ENCODE peak calls at places on chromosomes 11 and 22, in nine cellular contexts. One of them, this sample, is unnamed.

GRCh38 chr11:45265963-45266692 is 20.0 kb downstream of the SYT13 start:
- DNase-seq in CD8-positive, alpha-beta memory T cell: no peak
- DNase-seq in fibroblast of pulmonary artery: no peak
- DNase-seq in SK-N-DZ: no peak
- DNase-seq in COLO829: no peak
- DNase-seq in astrocyte of the spinal cord: no peak
- DNase-seq in KBM-7: no peak
- DNase-seq in GM23338: no peak
- DNase-seq in HTR-8/SVneo: no peak
- DNase-seq in this sample: no peak

GRCh38 chr22:49629586-49630447 is 197.9 kb downstream of the BRD1 start:
- DNase-seq in KBM-7: no peak
- DNase-seq in GM23338: no peak
- DNase-seq in COLO829: no peak
- DNase-seq in fibroblast of pulmonary artery: no peak
- DNase-seq in CD8-positive, alpha-beta memory T cell: no peak
- DNase-seq in SK-N-DZ: no peak
- DNase-seq in astrocyte of the spinal cord: no peak
- DNase-seq in HTR-8/SVneo: no peak
- DNase-seq in this sample: no peak

GRCh38 chr11:36109850-36110606 is 166.2 kb downstream of the LDLRAD3 start:
- DNase-seq in KBM-7: no peak
- DNase-seq in COLO829: no peak
- DNase-seq in fibroblast of pulmonary artery: peak
- DNase-seq in CD8-positive, alpha-beta memory T cell: no peak
- DNase-seq in astrocyte of the spinal cord: peak
- DNase-seq in HTR-8/SVneo: no peak
- DNase-seq in GM23338: peak
- DNase-seq in SK-N-DZ: no peak
- DNase-seq in this sample: no peak

GRCh38 chr11:100353083-100353482 is 334.0 kb upstream of the ARHGAP42 start:
- DNase-seq in COLO829: no peak
- DNase-seq in HTR-8/SVneo: no peak
- DNase-seq in fibroblast of pulmonary artery: no peak
- DNase-seq in SK-N-DZ: no peak
- DNase-seq in KBM-7: no peak
- DNase-seq in astrocyte of the spinal cord: no peak
- DNase-seq in CD8-positive, alpha-beta memory T cell: no peak
- DNase-seq in GM23338: no peak
- DNase-seq in this sample: no peak

GRCh38 chr11:94199367-94200130 is 70.9 kb downstream of the PANX1 start:
- DNase-seq in HTR-8/SVneo: no peak
- DNase-seq in COLO829: no peak
- DNase-seq in fibroblast of pulmonary artery: no peak
- DNase-seq in KBM-7: no peak
- DNase-seq in astrocyte of the spinal cord: no peak
- DNase-seq in SK-N-DZ: no peak
- DNase-seq in GM23338: no peak
- DNase-seq in CD8-positive, alpha-beta memory T cell: no peak
- DNase-seq in this sample: no peak

GRCh38 chr11:66478823-66479740 is 1.2 kb upstream of the DPP3 start:
- DNase-seq in COLO829: no peak
- DNase-seq in KBM-7: peak
- DNase-seq in astrocyte of the spinal cord: no peak
- DNase-seq in fibroblast of pulmonary artery: peak
- DNase-seq in CD8-positive, alpha-beta memory T cell: peak
- DNase-seq in HTR-8/SVneo: peak
- DNase-seq in SK-N-DZ: peak
- DNase-seq in GM23338: peak
- DNase-seq in this sample: no peak

GRCh38 chr11:66956689-66957290 is 1.4 kb downstream of the PC start:
- DNase-seq in KBM-7: peak
- DNase-seq in SK-N-DZ: no peak
- DNase-seq in HTR-8/SVneo: no peak
- DNase-seq in COLO829: no peak
- DNase-seq in GM23338: peak
- DNase-seq in astrocyte of the spinal cord: peak
- DNase-seq in CD8-positive, alpha-beta memory T cell: peak
- DNase-seq in fibroblast of pulmonary artery: peak
- DNase-seq in this sample: no peak

GRCh38 chr11:73322986-73323306 is 14.9 kb downstream of the ARHGEF17 start:
- DNase-seq in KBM-7: no peak
- DNase-seq in HTR-8/SVneo: no peak
- DNase-seq in GM23338: no peak
- DNase-seq in fibroblast of pulmonary artery: no peak
- DNase-seq in astrocyte of the spinal cord: no peak
- DNase-seq in COLO829: no peak
- DNase-seq in SK-N-DZ: no peak
- DNase-seq in CD8-positive, alpha-beta memory T cell: no peak
- DNase-seq in this sample: no peak

GRCh38 chr11:66050581-66051231 is 1.5 kb upstream of the SF3B2 start:
- DNase-seq in KBM-7: no peak
- DNase-seq in fibroblast of pulmonary artery: no peak
- DNase-seq in HTR-8/SVneo: no peak
- DNase-seq in SK-N-DZ: peak
- DNase-seq in astrocyte of the spinal cord: no peak
- DNase-seq in CD8-positive, alpha-beta memory T cell: no peak
- DNase-seq in GM23338: peak
- DNase-seq in COLO829: no peak
- DNase-seq in this sample: no peak

GRCh38 chr22:50314455-50315288 is 7.2 kb upstream of the PLXNB2 start:
- DNase-seq in SK-N-DZ: peak
- DNase-seq in fibroblast of pulmonary artery: no peak
- DNase-seq in COLO829: no peak
- DNase-seq in GM23338: peak
- DNase-seq in astrocyte of the spinal cord: no peak
- DNase-seq in CD8-positive, alpha-beta memory T cell: peak
- DNase-seq in KBM-7: peak
- DNase-seq in HTR-8/SVneo: no peak
- DNase-seq in this sample: peak

GRCh38 chr22:22182218-22182989 is 62.2 kb upstream of the VPREB1 start:
- DNase-seq in CD8-positive, alpha-beta memory T cell: no peak
- DNase-seq in KBM-7: no peak
- DNase-seq in GM23338: no peak
- DNase-seq in HTR-8/SVneo: no peak
- DNase-seq in fibroblast of pulmonary artery: no peak
- DNase-seq in COLO829: no peak
- DNase-seq in astrocyte of the spinal cord: no peak
- DNase-seq in SK-N-DZ: no peak
- DNase-seq in this sample: no peak

GRCh38 chr22:38843716-38844660 is at the start of gene NPTXR:
- DNase-seq in SK-N-DZ: peak
- DNase-seq in HTR-8/SVneo: peak
- DNase-seq in COLO829: no peak
- DNase-seq in KBM-7: peak
- DNase-seq in fibroblast of pulmonary artery: peak
- DNase-seq in GM23338: peak
- DNase-seq in astrocyte of the spinal cord: no peak
- DNase-seq in CD8-positive, alpha-beta memory T cell: peak
- DNase-seq in this sample: no peak

GRCh38 chr11:11569936-11570491 is 51.8 kb downstream of the GALNT18 start:
- DNase-seq in GM23338: no peak
- DNase-seq in KBM-7: peak
- DNase-seq in astrocyte of the spinal cord: no peak
- DNase-seq in fibroblast of pulmonary artery: peak
- DNase-seq in COLO829: no peak
- DNase-seq in SK-N-DZ: no peak
- DNase-seq in CD8-positive, alpha-beta memory T cell: no peak
- DNase-seq in HTR-8/SVneo: no peak
- DNase-seq in this sample: no peak

GRCh38 chr22:42693763-42694683 is 26.6 kb downstream of the A4GALT start:
- DNase-seq in COLO829: no peak
- DNase-seq in HTR-8/SVneo: no peak
- DNase-seq in KBM-7: no peak
- DNase-seq in CD8-positive, alpha-beta memory T cell: no peak
- DNase-seq in GM23338: no peak
- DNase-seq in SK-N-DZ: no peak
- DNase-seq in fibroblast of pulmonary artery: no peak
- DNase-seq in astrocyte of the spinal cord: no peak
- DNase-seq in this sample: no peak

GRCh38 chr22:31695423-31695822 is 33.4 kb upstream of the PISD start:
- DNase-seq in HTR-8/SVneo: no peak
- DNase-seq in SK-N-DZ: no peak
- DNase-seq in KBM-7: peak
- DNase-seq in GM23338: no peak
- DNase-seq in astrocyte of the spinal cord: no peak
- DNase-seq in fibroblast of pulmonary artery: peak
- DNase-seq in CD8-positive, alpha-beta memory T cell: no peak
- DNase-seq in COLO829: no peak
- DNase-seq in this sample: no peak

GRCh38 chr11:65810046-65810868 is 23.4 kb downstream of the OVOL1 start:
- DNase-seq in KBM-7: no peak
- DNase-seq in GM23338: no peak
- DNase-seq in fibroblast of pulmonary artery: no peak
- DNase-seq in astrocyte of the spinal cord: no peak
- DNase-seq in HTR-8/SVneo: no peak
- DNase-seq in CD8-positive, alpha-beta memory T cell: no peak
- DNase-seq in SK-N-DZ: no peak
- DNase-seq in COLO829: no peak
- DNase-seq in this sample: no peak

GRCh38 chr22:48753381-48753730 is 1074.3 kb downstream of the BRD1 start:
- DNase-seq in astrocyte of the spinal cord: no peak
- DNase-seq in CD8-positive, alpha-beta memory T cell: no peak
- DNase-seq in SK-N-DZ: no peak
- DNase-seq in HTR-8/SVneo: no peak
- DNase-seq in GM23338: no peak
- DNase-seq in fibroblast of pulmonary artery: no peak
- DNase-seq in COLO829: no peak
- DNase-seq in KBM-7: no peak
- DNase-seq in this sample: no peak

GRCh38 chr11:2586793-2587131 is 113.0 kb downstream of the KCNQ1OT1 start:
- DNase-seq in HTR-8/SVneo: no peak
- DNase-seq in CD8-positive, alpha-beta memory T cell: no peak
- DNase-seq in astrocyte of the spinal cord: no peak
- DNase-seq in GM23338: no peak
- DNase-seq in SK-N-DZ: no peak
- DNase-seq in fibroblast of pulmonary artery: no peak
- DNase-seq in COLO829: no peak
- DNase-seq in KBM-7: no peak
- DNase-seq in this sample: peak

GRCh38 chr11:75424396-75424795 is 8.6 kb downstream of the KLHL35 start:
- DNase-seq in KBM-7: no peak
- DNase-seq in HTR-8/SVneo: no peak
- DNase-seq in SK-N-DZ: no peak
- DNase-seq in COLO829: no peak
- DNase-seq in fibroblast of pulmonary artery: no peak
- DNase-seq in astrocyte of the spinal cord: no peak
- DNase-seq in CD8-positive, alpha-beta memory T cell: no peak
- DNase-seq in GM23338: no peak
- DNase-seq in this sample: no peak

GRCh38 chr22:49965291-49966040 is 4.9 kb downstream of the PIM3 start:
- DNase-seq in HTR-8/SVneo: no peak
- DNase-seq in astrocyte of the spinal cord: no peak
- DNase-seq in KBM-7: no peak
- DNase-seq in CD8-positive, alpha-beta memory T cell: no peak
- DNase-seq in COLO829: no peak
- DNase-seq in fibroblast of pulmonary artery: no peak
- DNase-seq in SK-N-DZ: no peak
- DNase-seq in GM23338: no peak
- DNase-seq in this sample: no peak

GRCh38 chr22:37254206-37254866 is 10.3 kb upstream of the RAC2 start:
- DNase-seq in HTR-8/SVneo: no peak
- DNase-seq in CD8-positive, alpha-beta memory T cell: no peak
- DNase-seq in SK-N-DZ: no peak
- DNase-seq in astrocyte of the spinal cord: peak
- DNase-seq in GM23338: no peak
- DNase-seq in fibroblast of pulmonary artery: peak
- DNase-seq in KBM-7: no peak
- DNase-seq in COLO829: no peak
- DNase-seq in this sample: no peak

GRCh38 chr11:134120143-134120850 is 51.4 kb downstream of the JAM3 start:
- DNase-seq in HTR-8/SVneo: no peak
- DNase-seq in CD8-positive, alpha-beta memory T cell: no peak
- DNase-seq in KBM-7: no peak
- DNase-seq in SK-N-DZ: no peak
- DNase-seq in astrocyte of the spinal cord: peak
- DNase-seq in GM23338: no peak
- DNase-seq in COLO829: no peak
- DNase-seq in fibroblast of pulmonary artery: peak
- DNase-seq in this sample: no peak

GRCh38 chr11:18000760-18001159 is 12.1 kb downstream of the SERGEF start:
- DNase-seq in GM23338: no peak
- DNase-seq in fibroblast of pulmonary artery: no peak
- DNase-seq in KBM-7: no peak
- DNase-seq in SK-N-DZ: no peak
- DNase-seq in COLO829: no peak
- DNase-seq in astrocyte of the spinal cord: no peak
- DNase-seq in CD8-positive, alpha-beta memory T cell: no peak
- DNase-seq in HTR-8/SVneo: no peak
- DNase-seq in this sample: no peak

GRCh38 chr22:38260760-38261477 is 11.9 kb downstream of the TMEM184B start:
- DNase-seq in astrocyte of the spinal cord: peak
- DNase-seq in KBM-7: no peak
- DNase-seq in GM23338: no peak
- DNase-seq in CD8-positive, alpha-beta memory T cell: no peak
- DNase-seq in HTR-8/SVneo: no peak
- DNase-seq in COLO829: no peak
- DNase-seq in SK-N-DZ: no peak
- DNase-seq in fibroblast of pulmonary artery: no peak
- DNase-seq in this sample: no peak

GRCh38 chr11:61793084-61793828 is 545 bp downstream of the FEN1 start:
- DNase-seq in HTR-8/SVneo: no peak
- DNase-seq in CD8-positive, alpha-beta memory T cell: no peak
- DNase-seq in fibroblast of pulmonary artery: no peak
- DNase-seq in SK-N-DZ: no peak
- DNase-seq in astrocyte of the spinal cord: no peak
- DNase-seq in GM23338: peak
- DNase-seq in KBM-7: no peak
- DNase-seq in COLO829: no peak
- DNase-seq in this sample: no peak

This sample was measured in T-helper 17 cell.